ENCODE peak calls at places on chromosomes 5 and 9, in seven cellular contexts. F, S, T, X, E, C and K are unnamed samples.

GRCh38 chr5:55467862-55468551 is 66.8 kb downstream of the PLPP1 start:
- DNase-seq in F (no peak), S (no peak), T (peak), X (peak), E (no peak), C (no peak), K (no peak)

GRCh38 chr5:57216714-57217113 is 42.9 kb downstream of the GPBP1 start:
- DNase-seq in F (no peak), S (no peak), T (no peak), X (no peak), E (no peak), C (no peak), K (no peak)

GRCh38 chr9:128159073-128159783 is 837 bp upstream of the BBLN start:
- DNase-seq in F (no peak), S (peak), T (no peak), X (no peak), E (peak), C (no peak), K (peak)

GRCh38 chr5:87722286-87722685 is 309.6 kb upstream of the CCNH start:
- DNase-seq in F (no peak), S (no peak), T (no peak), X (no peak), E (no peak), C (no peak), K (no peak)

GRCh38 chr9:101226161-101226560 is 158.6 kb downstream of the BAAT start:
- DNase-seq in F (no peak), S (no peak), T (no peak), X (no peak), E (no peak), C (no peak), K (no peak)

GRCh38 chr9:16060457-16061129 is 507.8 kb downstream of the CCDC171 start:
- DNase-seq in F (no peak), S (no peak), T (no peak), X (no peak), E (no peak), C (no peak), K (no peak)

GRCh38 chr9:16074962-16075361 is 522.1 kb downstream of the CCDC171 start:
- DNase-seq in F (no peak), S (no peak), T (no peak), X (no peak), E (no peak), C (no peak), K (no peak)

GRCh38 chr5:36202521-36202961 is 39.2 kb downstream of the NADK2 start:
- DNase-seq in F (no peak), S (no peak), T (no peak), X (peak), E (no peak), C (no peak), K (no peak)

GRCh38 chr9:83620841-83621636 is 1.9 kb upstream of the IDNK start:
- DNase-seq in F (peak), S (peak), T (peak), X (peak), E (peak), C (no peak), K (peak)

GRCh38 chr9:116287721-116288120 is 134.1 kb downstream of the PAPPA start:
- DNase-seq in F (no peak), S (no peak), T (no peak), X (no peak), E (no peak), C (no peak), K (no peak)

GRCh38 chr5:150538007-150538917 is 30.3 kb downstream of the NDST1 start:
- DNase-seq in F (no peak), S (no peak), T (no peak), X (no peak), E (no peak), C (no peak), K (no peak)

GRCh38 chr5:73288803-73289720 is 116.1 kb downstream of the TMEM174 start:
- DNase-seq in F (no peak), S (no peak), T (peak), X (no peak), E (no peak), C (no peak), K (no peak)

GRCh38 chr9:102506391-102506790 is 488.7 kb upstream of the CYLC2 start:
- DNase-seq in F (no peak), S (no peak), T (no peak), X (no peak), E (no peak), C (no peak), K (no peak)

GRCh38 chr9:90896231-90896630 is 94.6 kb downstream of the SYK start:
- DNase-seq in F (no peak), S (no peak), T (no peak), X (no peak), E (no peak), C (no peak), K (no peak)

GRCh38 chr5:81631124-81631523 is 119.8 kb downstream of the SSBP2 start:
- DNase-seq in F (no peak), S (no peak), T (no peak), X (no peak), E (no peak), C (no peak), K (peak)

GRCh38 chr9:121274851-121275250 is 6.9 kb downstream of the GSN start:
- DNase-seq in F (no peak), S (no peak), T (no peak), X (no peak), E (no peak), C (no peak), K (no peak)

GRCh38 chr5:33556330-33557328 is 115.9 kb downstream of the TARS1 start:
- DNase-seq in F (no peak), S (no peak), T (no peak), X (no peak), E (no peak), C (no peak), K (no peak)

GRCh38 chr5:152349683-152350526 is 55.2 kb downstream of the NMUR2 start:
- DNase-seq in F (no peak), S (peak), T (peak), X (peak), E (no peak), C (peak), K (peak)

GRCh38 chr5:107719207-107719606 is 48.5 kb upstream of the EFNA5 start:
- DNase-seq in F (no peak), S (no peak), T (no peak), X (no peak), E (no peak), C (no peak), K (no peak)

GRCh38 chr9:20873240-20873860 is 158.1 kb downstream of the HACD4 start:
- DNase-seq in F (no peak), S (no peak), T (no peak), X (no peak), E (no peak), C (no peak), K (no peak)

GRCh38 chr5:96151891-96152290 is 190.2 kb upstream of the ELL2 start:
- DNase-seq in F (no peak), S (no peak), T (no peak), X (no peak), E (no peak), C (no peak), K (no peak)

GRCh38 chr5:159341914-159342313 is 11.6 kb upstream of the IL12B start:
- DNase-seq in F (no peak), S (peak), T (peak), X (no peak), E (peak), C (peak), K (peak)

GRCh38 chr5:142079243-142079642 is 29.3 kb upstream of the NDFIP1 start:
- DNase-seq in F (peak), S (no peak), T (peak), X (no peak), E (no peak), C (no peak), K (no peak)

GRCh38 chr9:114861922-114862605 is 56.2 kb upstream of the TNFSF15 start:
- DNase-seq in F (no peak), S (no peak), T (no peak), X (peak), E (no peak), C (no peak), K (no peak)

GRCh38 chr5:38540348-38540747 is 16.1 kb downstream of the LIFR start:
- DNase-seq in F (peak), S (no peak), T (peak), X (peak), E (no peak), C (no peak), K (no peak)

GRCh38 chr9:136538599-136539426 is 7.0 kb downstream of the NOTCH1 start:
- DNase-seq in F (no peak), S (peak), T (no peak), X (peak), E (no peak), C (no peak), K (no peak)

GRCh38 chr5:168179185-168179584 is 112.3 kb upstream of the WWC1 start:
- DNase-seq in F (no peak), S (no peak), T (no peak), X (no peak), E (no peak), C (no peak), K (no peak)

GRCh38 chr5:39599721-39600431 is 175.1 kb upstream of the DAB2 start:
- DNase-seq in F (no peak), S (no peak), T (peak), X (peak), E (no peak), C (no peak), K (peak)

GRCh38 chr5:179337227-179338122 is 7.8 kb downstream of the ADAMTS2 start:
- DNase-seq in F (no peak), S (peak), T (no peak), X (no peak), E (no peak), C (no peak), K (no peak)

GRCh38 chr5:177189416-177189815 is 55.8 kb downstream of the NSD1 start:
- DNase-seq in F (no peak), S (no peak), T (no peak), X (no peak), E (no peak), C (no peak), K (no peak)

GRCh38 chr5:52864884-52865283 is 77.2 kb downstream of the ITGA1 start:
- DNase-seq in F (no peak), S (no peak), T (no peak), X (no peak), E (no peak), C (no peak), K (no peak)

GRCh38 chr9:76161103-76161502 is 233.1 kb downstream of the RFK start:
- DNase-seq in F (no peak), S (no peak), T (peak), X (no peak), E (no peak), C (no peak), K (no peak)

GRCh38 chr9:70988551-70988950 is 132.9 kb downstream of the TRPM3 start:
- DNase-seq in F (no peak), S (no peak), T (no peak), X (no peak), E (no peak), C (no peak), K (no peak)

GRCh38 chr5:159252195-159252594 is 10.9 kb upstream of the UBLCP1 start:
- DNase-seq in F (no peak), S (no peak), T (no peak), X (no peak), E (no peak), C (no peak), K (no peak)

GRCh38 chr9:136014147-136014927 is 53.2 kb upstream of the UBAC1 start:
- DNase-seq in F (no peak), S (no peak), T (no peak), X (no peak), E (peak), C (no peak), K (no peak)

GRCh38 chr9:107621436-107621835 is 131.9 kb upstream of the KLF4 start:
- DNase-seq in F (no peak), S (no peak), T (no peak), X (no peak), E (no peak), C (no peak), K (no peak)

GRCh38 chr9:113533335-113534225 is 70.1 kb downstream of the RGS3 start:
- DNase-seq in F (no peak), S (no peak), T (no peak), X (no peak), E (no peak), C (no peak), K (no peak)

GRCh38 chr5:110159202-110159601 is 469.5 kb downstream of the MAN2A1 start:
- DNase-seq in F (no peak), S (no peak), T (no peak), X (no peak), E (no peak), C (no peak), K (no peak)

GRCh38 chr9:133759146-133759900 is 21.2 kb upstream of the SARDH start:
- DNase-seq in F (no peak), S (no peak), T (no peak), X (no peak), E (no peak), C (no peak), K (no peak)